ENCODE peak calls at places on chromosomes 3 and 15, in nine cellular contexts. R is NCI-H774; E is HCEC 1CT; I is activated CD4-positive, alpha-beta T cell treated with anti-CD3 and anti-CD28 coated beads, Interleukin-2, amount 50 U/mL, for 24 hours; Z is GM10248; U is progenitor cell of endocrine pancreas; X is H1; F is HuH-7.5; L is fibroblast of the aortic adventitia. J is an unnamed sample.

GRCh38 chr3:122233109-122233952 is 49.9 kb downstream of the CASR start:
- DNase-seq in R (no peak), E (no peak), L (no peak), X (no peak), Z (peak), I (no peak), F (no peak), U (no peak), J (no peak)

GRCh38 chr3:36792342-36792741 is 28.0 kb upstream of the DCLK3 start:
- DNase-seq in F (no peak), Z (peak), X (peak), L (peak), U (peak), E (peak), R (no peak), I (no peak), J (no peak)

GRCh38 chr3:120780977-120781376 is 38.4 kb downstream of the GTF2E1 start:
- DNase-seq in E (peak), F (no peak), L (peak), U (no peak), X (no peak), Z (peak), I (no peak), R (no peak), J (no peak)

GRCh38 chr15:41256577-41257038 is 25.5 kb downstream of the CHP1 start:
- DNase-seq in E (no peak), X (no peak), Z (no peak), F (no peak), L (peak), R (no peak), I (no peak), U (no peak), J (no peak)

GRCh38 chr3:126827121-126827520 is 123.1 kb downstream of the CHCHD6 start:
- DNase-seq in U (no peak), F (no peak), I (no peak), E (no peak), L (peak), R (no peak), X (no peak), Z (no peak), J (no peak)

GRCh38 chr3:183260167-183260904 is 7.3 kb downstream of the B3GNT5 start:
- DNase-seq in I (no peak), R (no peak), X (no peak), F (no peak), Z (no peak), E (no peak), L (no peak), U (no peak), J (no peak)

GRCh38 chr3:71305246-71306206 is 278.0 kb downstream of the FOXP1 start:
- DNase-seq in R (no peak), Z (no peak), I (no peak), X (peak), F (no peak), U (peak), L (peak), E (no peak), J (peak)

GRCh38 chr3:192054881-192055280 is 593.9 kb downstream of the PYDC2 start:
- DNase-seq in E (no peak), R (no peak), Z (no peak), L (peak), U (no peak), X (no peak), I (no peak), F (no peak), J (no peak)

GRCh38 chr3:8095724-8096123 is 405.9 kb upstream of the LMCD1 start:
- DNase-seq in Z (no peak), X (peak), F (no peak), R (no peak), E (no peak), U (no peak), I (no peak), L (no peak), J (no peak)

GRCh38 chr3:56048333-56048732 is 419.9 kb downstream of the ERC2 start:
- DNase-seq in L (no peak), I (no peak), Z (no peak), F (no peak), X (no peak), U (no peak), E (no peak), R (no peak), J (no peak)

GRCh38 chr3:194271459-194272035 is 79.6 kb downstream of the CPN2 start:
- DNase-seq in L (no peak), X (no peak), I (no peak), Z (no peak), U (no peak), F (no peak), R (no peak), E (no peak), J (no peak)

GRCh38 chr3:169748670-169749069 is 16.2 kb downstream of the TERC start:
- DNase-seq in I (no peak), F (no peak), U (no peak), Z (no peak), X (no peak), R (no peak), L (no peak), E (no peak), J (no peak)

GRCh38 chr3:134326760-134327593 is 47.3 kb downstream of the AMOTL2 start:
- DNase-seq in L (peak), I (no peak), Z (no peak), F (peak), X (no peak), E (peak), R (no peak), U (no peak), J (no peak)

GRCh38 chr15:24761704-24762302 is 86.2 kb downstream of the NPAP1 start:
- DNase-seq in L (peak), R (no peak), U (no peak), X (no peak), E (no peak), Z (no peak), I (no peak), F (no peak), J (no peak)

GRCh38 chr3:133258358-133258757 is 141.5 kb upstream of the BFSP2 start:
- DNase-seq in Z (no peak), L (no peak), I (no peak), F (no peak), E (no peak), R (no peak), X (no peak), U (no peak), J (no peak)

GRCh38 chr3:45067941-45068340 is 41.8 kb downstream of the CLEC3B start:
- DNase-seq in U (no peak), F (no peak), E (no peak), X (no peak), Z (no peak), R (no peak), L (no peak), I (no peak), J (no peak)

GRCh38 chr3:160725326-160725725 is 30.7 kb upstream of the PPM1L start:
- DNase-seq in F (no peak), I (no peak), E (no peak), L (no peak), X (no peak), Z (no peak), R (no peak), U (no peak), J (no peak)

GRCh38 chr15:63946524-63947065 is 99.7 kb downstream of the DAPK2 start:
- DNase-seq in U (no peak), E (no peak), Z (no peak), X (peak), R (no peak), I (no peak), F (no peak), L (no peak), J (no peak)

GRCh38 chr15:93210995-93211394 is 122.0 kb upstream of the RGMA start:
- DNase-seq in X (peak), R (no peak), F (no peak), L (no peak), I (no peak), E (no peak), Z (no peak), U (no peak), J (no peak)

GRCh38 chr15:90872481-90873184 is 4.2 kb downstream of the FURIN start:
- DNase-seq in E (peak), F (no peak), Z (peak), I (peak), U (no peak), L (peak), X (no peak), R (no peak), J (no peak)

GRCh38 chr3:197197334-197197733 is 101.1 kb downstream of the DLG1 start:
- DNase-seq in I (no peak), R (no peak), U (no peak), E (no peak), F (no peak), Z (no peak), L (no peak), X (no peak), J (no peak)

GRCh38 chr3:23612296-23612891 is 193.4 kb upstream of the UBE2E1 start:
- DNase-seq in F (no peak), R (no peak), L (peak), U (no peak), E (peak), I (no peak), X (peak), Z (no peak), J (no peak)